ENCODE peak calls at places on chromosomes 16 and 17, in five cellular contexts. Y is neural progenitor cell, A is WERI-Rb-1, E is testis, K is suprapubic skin. C is an unnamed sample.

GRCh38 chr17:67265620-67266019 is 20.6 kb upstream of the HELZ start:
- DNase-seq in Y (no peak), A (no peak), E (peak), K (no peak), C (no peak)

GRCh38 chr17:74542166-74542565 is 3.7 kb downstream of the CD300C start:
- DNase-seq in Y (no peak), A (no peak), E (no peak), K (no peak), C (no peak)

GRCh38 chr17:51813784-51814174 is 344.7 kb downstream of the CA10 start:
- DNase-seq in Y (no peak), A (no peak), E (no peak), K (no peak), C (no peak)

GRCh38 chr17:7951143-7951792 is 19.3 kb downstream of the CNTROB start:
- DNase-seq in Y (no peak), A (no peak), E (no peak), K (no peak), C (no peak)

GRCh38 chr16:84404936-84405640 is 36.8 kb downstream of the ATP2C2 start:
- DNase-seq in Y (no peak), A (peak), E (no peak), K (no peak), C (no peak)

GRCh38 chr16:1194665-1195392 is 30.2 kb downstream of the TPSG1 start:
- DNase-seq in Y (peak), A (no peak), E (no peak), K (no peak), C (peak)

GRCh38 chr16:47731252-47731651 is 270.1 kb downstream of the PHKB start:
- DNase-seq in Y (no peak), A (no peak), E (no peak), K (no peak), C (no peak)

GRCh38 chr17:61689610-61690180 is 98.7 kb upstream of the NACA2 start:
- DNase-seq in Y (no peak), A (no peak), E (no peak), K (no peak), C (no peak)

GRCh38 chr16:73304008-73304814 is 256.3 kb upstream of the ZFHX3 start:
- DNase-seq in Y (no peak), A (no peak), E (no peak), K (no peak), C (no peak)

GRCh38 chr16:66223176-66223780 is 143.2 kb upstream of the CDH5 start:
- DNase-seq in Y (no peak), A (no peak), E (no peak), K (peak), C (no peak)

GRCh38 chr17:36498560-36499300 is 12.2 kb downstream of the ZNHIT3 start:
- DNase-seq in Y (no peak), A (no peak), E (no peak), K (no peak), C (no peak)

GRCh38 chr17:75645501-75645888 is 12.3 kb downstream of the SMIM5 start:
- DNase-seq in Y (no peak), A (no peak), E (no peak), K (no peak), C (no peak)

GRCh38 chr16:63890072-63890471 is 1231.8 kb downstream of the CDH11 start:
- DNase-seq in Y (no peak), A (no peak), E (peak), K (no peak), C (no peak)

GRCh38 chr16:71515026-71515425 is 11.2 kb upstream of the CHST4 start:
- DNase-seq in Y (no peak), A (peak), E (no peak), K (no peak), C (no peak)

DNA sequence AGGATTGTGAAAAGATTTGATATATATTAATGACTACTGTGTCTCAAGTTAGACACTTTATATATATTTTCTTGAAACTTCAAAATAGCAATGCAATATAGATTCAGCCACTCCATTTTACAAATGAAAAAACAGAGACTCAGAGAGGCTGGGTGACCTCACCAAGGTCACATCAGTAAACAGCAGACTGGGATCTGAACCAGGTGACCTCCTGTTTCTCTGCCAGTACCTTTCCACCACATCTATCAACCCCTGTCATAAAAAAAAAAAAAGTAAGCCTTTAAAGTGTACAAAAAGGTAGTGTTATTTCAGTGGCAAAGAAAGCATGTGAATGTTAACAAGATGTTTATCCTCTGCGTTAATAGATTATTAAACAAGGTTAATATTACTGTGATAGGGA is 466.5 kb upstream of the DYNLRB2 start:
- DNase-seq in Y (no peak), A (no peak), E (no peak), K (no peak), C (no peak)
- TF ChIP-seq CTCF in Y (no peak), A (no peak), E (no peak), K (no peak), C (no peak)

GRCh38 chr17:77441130-77441920 is 300.6 kb downstream of the SEC14L1 start:
- DNase-seq in Y (no peak), A (no peak), E (no peak), K (no peak), C (peak)
- H3K27ac ChIP-seq in Y (no peak), A (peak), E (peak), K (peak), C (peak)

GRCh38 chr17:39352511-39352910 is 48.9 kb downstream of the FBXL20 start:
- DNase-seq in Y (no peak), A (no peak), E (no peak), K (no peak), C (no peak)
- TF ChIP-seq CTCF in Y (no peak), A (no peak), E (no peak), K (no peak), C (no peak)

GRCh38 chr17:50048146-50048720 is 7.7 kb upstream of the ITGA3 start:
- DNase-seq in Y (no peak), A (no peak), E (no peak), K (no peak), C (no peak)

GRCh38 chr17:50050431-50051032 is 5.4 kb upstream of the ITGA3 start:
- DNase-seq in Y (no peak), A (no peak), E (no peak), K (no peak), C (no peak)

GRCh38 chr17:50047488-50048126 is 8.3 kb upstream of the ITGA3 start:
- DNase-seq in Y (no peak), A (no peak), E (no peak), K (no peak), C (no peak)

GRCh38 chr17:50049636-50050035 is 6.3 kb upstream of the ITGA3 start:
- DNase-seq in Y (no peak), A (no peak), E (no peak), K (no peak), C (no peak)

GRCh38 chr17:50048988-50049387 is 6.9 kb upstream of the ITGA3 start:
- DNase-seq in Y (no peak), A (no peak), E (no peak), K (no peak), C (no peak)
- H3K27ac ChIP-seq in Y (no peak), A (no peak), E (no peak), K (no peak), C (no peak)

GRCh38 chr17:17503566-17504130 is 7.5 kb upstream of the RASD1 start:
- DNase-seq in Y (no peak), A (no peak), E (peak), K (no peak), C (no peak)

GRCh38 chr17:17499402-17500145 is 3.4 kb upstream of the RASD1 start:
- DNase-seq in Y (no peak), A (no peak), E (no peak), K (no peak), C (no peak)

GRCh38 chr17:17498606-17499301 is 2.6 kb upstream of the RASD1 start:
- DNase-seq in Y (no peak), A (no peak), E (no peak), K (no peak), C (no peak)

GRCh38 chr17:17502741-17503565 is 6.8 kb upstream of the RASD1 start:
- DNase-seq in Y (no peak), A (no peak), E (no peak), K (no peak), C (no peak)

DNA sequence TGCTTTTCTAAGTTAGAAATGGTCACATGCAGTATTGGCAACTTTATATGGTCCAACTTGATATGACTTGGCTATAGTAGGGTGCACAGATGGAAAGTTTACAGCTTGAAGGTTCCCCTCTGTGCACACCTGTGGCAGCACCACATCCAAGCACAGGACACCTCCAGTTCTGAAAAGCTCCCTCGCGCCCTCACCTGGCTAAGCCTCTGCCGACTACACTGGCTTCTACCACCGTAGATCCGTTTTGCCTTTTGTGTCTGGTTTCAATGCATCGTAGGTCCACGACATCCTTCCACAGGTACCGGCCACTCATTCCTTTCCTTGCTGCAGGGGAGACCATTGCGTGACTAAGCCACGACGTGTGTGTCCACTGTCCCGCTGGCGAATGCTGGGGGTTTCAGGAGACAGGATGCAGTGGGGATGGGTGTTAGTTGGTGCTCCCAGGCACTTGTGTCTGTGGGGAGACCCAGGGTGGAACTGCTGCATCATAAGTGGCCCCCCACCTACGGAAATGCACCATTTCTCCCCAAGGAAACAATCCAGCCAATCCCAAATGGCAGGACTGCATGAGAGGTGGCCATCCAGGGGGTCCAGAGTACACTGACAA is 4.9 kb upstream of the RASD1 start:
- DNase-seq in Y (peak), A (no peak), E (no peak), K (no peak), C (no peak)
- TF ChIP-seq CTCF in Y (peak), A (no peak), E (no peak), K (no peak), C (no peak)